ENCODE peak calls at places on chromosomes 6 and 20, in six cellular contexts. One of them, this sample, is unnamed.
A peak's percentile ranks its signal among the peaks of the same experiment; 100 is the strongest.

GRCh38 chr20:37781626-37782025 is 87.8 kb downstream of the CTNNBL1 start:
- DNase-seq in BE2C: no peak
- DNase-seq in GM23338: peak; percentile 4
- DNase-seq in cardiac muscle cell: no peak
- DNase-seq in heart left ventricle: no peak
- DNase-seq in WTC11: no peak
- DNase-seq in this sample: no peak

GRCh38 chr20:16580127-16580526 is 6.9 kb upstream of the KIF16B start:
- DNase-seq in BE2C: peak; percentile 24
- DNase-seq in GM23338: no peak
- DNase-seq in cardiac muscle cell: peak; percentile 91
- DNase-seq in heart left ventricle: peak; percentile 42
- DNase-seq in WTC11: no peak
- DNase-seq in this sample: no peak

GRCh38 chr6:156427345-156427744 is 349.8 kb upstream of the ARID1B start:
- DNase-seq in BE2C: peak; percentile 60
- DNase-seq in GM23338: no peak
- DNase-seq in cardiac muscle cell: peak; percentile 78
- DNase-seq in heart left ventricle: peak; percentile 72
- DNase-seq in WTC11: no peak
- DNase-seq in this sample: no peak

GRCh38 chr20:63749597-63750508 is 10.3 kb downstream of the SLC2A4RG start:
- DNase-seq in BE2C: no peak
- DNase-seq in GM23338: no peak
- DNase-seq in cardiac muscle cell: no peak
- DNase-seq in heart left ventricle: no peak
- DNase-seq in WTC11: no peak
- DNase-seq in this sample: no peak

GRCh38 chr20:58699246-58700107 is 6.9 kb downstream of the NPEPL1 start:
- DNase-seq in BE2C: no peak
- DNase-seq in GM23338: no peak
- DNase-seq in cardiac muscle cell: peak; percentile 36
- DNase-seq in heart left ventricle: peak; percentile 10
- DNase-seq in WTC11: peak; percentile 6
- DNase-seq in this sample: no peak

GRCh38 chr20:62305149-62305764 is 2.5 kb downstream of the ADRM1 start:
- DNase-seq in BE2C: no peak
- DNase-seq in GM23338: no peak
- DNase-seq in cardiac muscle cell: no peak
- DNase-seq in heart left ventricle: peak; percentile 64
- DNase-seq in WTC11: no peak
- DNase-seq in this sample: no peak

GRCh38 chr20:60870040-60870439 is 382.0 kb upstream of the CDH4 start:
- DNase-seq in BE2C: no peak
- DNase-seq in GM23338: no peak
- DNase-seq in cardiac muscle cell: no peak
- DNase-seq in heart left ventricle: no peak
- DNase-seq in WTC11: no peak
- DNase-seq in this sample: no peak

GRCh38 chr6:130517444-130517931 is 151.7 kb downstream of the TMEM200A start:
- DNase-seq in BE2C: no peak
- DNase-seq in GM23338: no peak
- DNase-seq in cardiac muscle cell: no peak
- DNase-seq in heart left ventricle: no peak
- DNase-seq in WTC11: no peak
- DNase-seq in this sample: no peak

GRCh38 chr6:165694296-165694695 is 31.3 kb upstream of the PDE10A start:
- DNase-seq in BE2C: no peak
- DNase-seq in GM23338: peak; percentile 55
- DNase-seq in cardiac muscle cell: no peak
- DNase-seq in heart left ventricle: peak; percentile 68
- DNase-seq in WTC11: no peak
- DNase-seq in this sample: no peak

GRCh38 chr6:170208651-170209353 is 82.1 kb downstream of the DLL1 start:
- DNase-seq in BE2C: no peak
- DNase-seq in GM23338: no peak
- DNase-seq in cardiac muscle cell: no peak
- DNase-seq in heart left ventricle: no peak
- DNase-seq in WTC11: no peak
- DNase-seq in this sample: peak; percentile 1

GRCh38 chr20:49562341-49563014 is 5.5 kb downstream of the PTGIS start:
- DNase-seq in BE2C: no peak
- DNase-seq in GM23338: peak; percentile 84
- DNase-seq in cardiac muscle cell: peak; percentile 91
- DNase-seq in heart left ventricle: peak; percentile 84
- DNase-seq in WTC11: peak; percentile 55
- DNase-seq in this sample: peak; percentile 60

GRCh38 chr6:154292855-154293519 is 63.6 kb downstream of the IPCEF1 start:
- DNase-seq in BE2C: no peak
- DNase-seq in GM23338: peak; percentile 2
- DNase-seq in cardiac muscle cell: peak; percentile 67
- DNase-seq in heart left ventricle: no peak
- DNase-seq in WTC11: no peak
- DNase-seq in this sample: no peak

GRCh38 chr6:119676230-119676629 is 326.7 kb upstream of the MAN1A1 start:
- DNase-seq in BE2C: no peak
- DNase-seq in GM23338: no peak
- DNase-seq in cardiac muscle cell: no peak
- DNase-seq in heart left ventricle: no peak
- DNase-seq in WTC11: no peak
- DNase-seq in this sample: no peak

GRCh38 chr6:4888841-4889240 is 112.6 kb downstream of the CDYL start:
- DNase-seq in BE2C: no peak
- DNase-seq in GM23338: no peak
- DNase-seq in cardiac muscle cell: peak; percentile 64
- DNase-seq in heart left ventricle: no peak
- DNase-seq in WTC11: no peak
- DNase-seq in this sample: no peak

GRCh38 chr6:150198532-150198931 is 55.7 kb downstream of the PPP1R14C start:
- DNase-seq in BE2C: no peak
- DNase-seq in GM23338: no peak
- DNase-seq in cardiac muscle cell: no peak
- DNase-seq in heart left ventricle: no peak
- DNase-seq in WTC11: no peak
- DNase-seq in this sample: no peak

GRCh38 chr20:52593634-52594033 is 378.5 kb upstream of the TSHZ2 start:
- DNase-seq in BE2C: no peak
- DNase-seq in GM23338: no peak
- DNase-seq in cardiac muscle cell: no peak
- DNase-seq in heart left ventricle: no peak
- DNase-seq in WTC11: no peak
- DNase-seq in this sample: no peak

GRCh38 chr6:142735182-142735581 is 209.8 kb downstream of the HIVEP2 start:
- DNase-seq in BE2C: no peak
- DNase-seq in GM23338: no peak
- DNase-seq in cardiac muscle cell: peak; percentile 26
- DNase-seq in heart left ventricle: no peak
- DNase-seq in WTC11: no peak
- DNase-seq in this sample: no peak

GRCh38 chr6:142732790-142733189 is 212.2 kb downstream of the HIVEP2 start:
- DNase-seq in BE2C: no peak
- DNase-seq in GM23338: no peak
- DNase-seq in cardiac muscle cell: no peak
- DNase-seq in heart left ventricle: no peak
- DNase-seq in WTC11: no peak
- DNase-seq in this sample: no peak

GRCh38 chr6:142740449-142740848 is 204.5 kb downstream of the HIVEP2 start:
- DNase-seq in BE2C: no peak
- DNase-seq in GM23338: no peak
- DNase-seq in cardiac muscle cell: no peak
- DNase-seq in heart left ventricle: no peak
- DNase-seq in WTC11: no peak
- DNase-seq in this sample: no peak

GRCh38 chr6:142731611-142732010 is 213.4 kb downstream of the HIVEP2 start:
- DNase-seq in BE2C: no peak
- DNase-seq in GM23338: no peak
- DNase-seq in cardiac muscle cell: no peak
- DNase-seq in heart left ventricle: no peak
- DNase-seq in WTC11: no peak
- DNase-seq in this sample: no peak

GRCh38 chr6:142737368-142738060 is 207.5 kb downstream of the HIVEP2 start:
- DNase-seq in BE2C: no peak
- DNase-seq in GM23338: no peak
- DNase-seq in cardiac muscle cell: peak; percentile 54
- DNase-seq in heart left ventricle: no peak
- DNase-seq in WTC11: no peak
- DNase-seq in this sample: no peak
- TF ChIP-seq CTCF in BE2C: no peak
- TF ChIP-seq CTCF in GM23338: no peak
- TF ChIP-seq CTCF in cardiac muscle cell: no peak
- TF ChIP-seq CTCF in heart left ventricle: no peak
- TF ChIP-seq CTCF in WTC11: no peak
- TF ChIP-seq CTCF in this sample: no peak

DNA sequence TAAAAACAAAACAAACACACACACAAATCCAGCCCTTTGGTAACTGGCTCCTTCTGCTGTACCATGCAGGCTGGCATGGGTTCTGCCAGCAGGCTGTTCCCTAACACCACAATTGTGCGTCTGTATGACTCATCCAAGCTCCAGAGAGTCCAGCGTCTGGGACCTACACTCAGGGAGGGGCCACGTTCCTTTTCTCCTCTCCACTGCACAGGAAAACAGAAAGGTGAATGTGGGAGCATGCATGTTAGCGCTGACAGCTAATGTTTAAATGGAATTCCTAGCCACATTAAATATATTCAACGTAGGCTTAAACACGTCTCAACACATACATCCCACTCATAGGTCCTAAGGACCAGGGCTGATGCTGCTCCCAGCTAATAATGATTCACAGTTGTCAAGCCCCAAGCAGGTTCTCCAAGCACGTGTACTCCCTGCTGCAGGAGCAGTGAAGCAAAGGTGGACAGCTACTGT is 20.7 kb downstream of the MAP1LC3A start:
- DNase-seq in BE2C: peak; percentile 68
- DNase-seq in GM23338: no peak
- DNase-seq in cardiac muscle cell: peak; percentile 84
- DNase-seq in heart left ventricle: peak; percentile 81
- DNase-seq in WTC11: no peak
- DNase-seq in this sample: no peak
- TF ChIP-seq CTCF in BE2C: peak; percentile 63
- TF ChIP-seq CTCF in GM23338: no peak
- TF ChIP-seq CTCF in cardiac muscle cell: peak; percentile 80
- TF ChIP-seq CTCF in heart left ventricle: peak; percentile 65
- TF ChIP-seq CTCF in WTC11: no peak
- TF ChIP-seq CTCF in this sample: no peak

GRCh38 chr6:67766061-67766460 is 869.0 kb upstream of the ADGRB3 start:
- DNase-seq in BE2C: no peak
- DNase-seq in GM23338: no peak
- DNase-seq in cardiac muscle cell: peak; percentile 40
- DNase-seq in heart left ventricle: no peak
- DNase-seq in WTC11: no peak
- DNase-seq in this sample: no peak
- TF ChIP-seq CTCF in BE2C: no peak
- TF ChIP-seq CTCF in GM23338: no peak
- TF ChIP-seq CTCF in cardiac muscle cell: no peak
- TF ChIP-seq CTCF in heart left ventricle: no peak
- TF ChIP-seq CTCF in WTC11: no peak
- TF ChIP-seq CTCF in this sample: no peak

DNA sequence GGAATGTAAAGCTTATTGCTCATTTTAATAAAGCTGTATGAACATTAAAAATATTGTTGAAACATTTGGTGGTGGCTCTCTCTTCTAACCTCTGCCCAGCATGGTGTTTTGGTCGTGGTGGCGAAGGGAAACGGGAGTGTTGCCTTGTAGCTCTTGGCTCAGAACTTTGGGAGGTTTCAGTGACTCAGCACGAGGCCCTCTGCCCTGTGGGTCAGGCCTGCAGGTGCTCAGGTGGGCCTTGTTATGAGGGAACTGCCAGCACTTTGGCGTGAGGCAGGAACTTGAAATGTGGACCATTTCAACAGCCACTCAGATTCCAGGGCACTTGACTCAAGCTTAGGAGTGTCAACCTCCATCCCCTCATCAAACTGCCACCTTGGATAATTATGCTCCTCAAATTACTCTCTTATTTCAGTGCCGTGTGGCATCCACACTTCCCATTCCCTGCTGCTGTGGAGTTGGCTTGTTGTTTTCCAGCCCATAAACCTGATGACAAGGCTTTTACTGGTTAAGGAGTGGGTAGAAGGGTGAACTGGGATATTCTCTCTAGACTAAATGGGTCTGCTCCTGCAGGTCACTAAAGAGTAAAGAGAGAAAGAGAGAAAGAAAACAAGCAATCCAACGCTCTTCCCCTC is 36.3 kb downstream of the PRDM1 start:
- DNase-seq in BE2C: no peak
- DNase-seq in GM23338: no peak
- DNase-seq in cardiac muscle cell: no peak
- DNase-seq in heart left ventricle: no peak
- DNase-seq in WTC11: no peak
- DNase-seq in this sample: no peak
- TF ChIP-seq CTCF in BE2C: no peak
- TF ChIP-seq CTCF in GM23338: no peak
- TF ChIP-seq CTCF in cardiac muscle cell: no peak
- TF ChIP-seq CTCF in heart left ventricle: no peak
- TF ChIP-seq CTCF in WTC11: no peak
- TF ChIP-seq CTCF in this sample: no peak

GRCh38 chr20:17958326-17959256 is 10.0 kb downstream of the SNX5 start:
- DNase-seq in BE2C: no peak
- DNase-seq in GM23338: peak; percentile 20
- DNase-seq in cardiac muscle cell: peak; percentile 40
- DNase-seq in heart left ventricle: no peak
- DNase-seq in WTC11: no peak
- DNase-seq in this sample: no peak
- TF ChIP-seq CTCF in BE2C: no peak
- TF ChIP-seq CTCF in GM23338: no peak
- TF ChIP-seq CTCF in cardiac muscle cell: peak; percentile 16
- TF ChIP-seq CTCF in heart left ventricle: peak; percentile 45
- TF ChIP-seq CTCF in WTC11: no peak
- TF ChIP-seq CTCF in this sample: no peak